ENCODE peak calls at places on chromosomes 2 and 18, in five cellular contexts. F is NCI-H1436 treated with DMSO at 0.1 percent for 48 hours; P is left ventricle myocardium inferior; R is ovary; Q is activated naive CD8-positive, alpha-beta T cell treated with anti-CD3 and anti-CD28 coated beads, Interleukin-2, amount 50 U/mL, for 24 hours. W is an unnamed sample.

GRCh38 chr2:126982935-126983334 is 84.2 kb downstream of the TEX51 start:
- DNase-seq in F (no peak), P (no peak), R (no peak), Q (no peak), W (no peak)

GRCh38 chr2:31694444-31694843 is 113.7 kb upstream of the SRD5A2 start:
- DNase-seq in F (no peak), P (no peak), R (no peak), Q (no peak), W (no peak)

GRCh38 chr2:23649819-23650218 is 264.8 kb downstream of the KLHL29 start:
- DNase-seq in F (no peak), P (no peak), R (no peak), Q (peak), W (no peak)

GRCh38 chr2:39228413-39229209 is 15.2 kb downstream of the CDKL4 start:
- DNase-seq in F (no peak), P (no peak), R (no peak), Q (peak), W (no peak)

GRCh38 chr2:238055841-238056240 is 5.0 kb upstream of the SCLY start:
- DNase-seq in F (no peak), P (no peak), R (no peak), Q (no peak), W (no peak)

GRCh38 chr2:15912203-15912602 is 28.1 kb upstream of the MYCN start:
- DNase-seq in F (no peak), P (peak), R (peak), Q (no peak), W (no peak)

GRCh38 chr18:13560306-13560705 is 166.1 kb downstream of the FAM210A start:
- DNase-seq in F (no peak), P (no peak), R (no peak), Q (no peak), W (no peak)

GRCh38 chr2:195587966-195588365 is 69.1 kb upstream of the SLC39A10 start:
- DNase-seq in F (no peak), P (no peak), R (no peak), Q (no peak), W (no peak)

GRCh38 chr2:60556998-60557955 is 3.8 kb upstream of the BCL11A start:
- DNase-seq in F (no peak), P (no peak), R (no peak), Q (no peak), W (no peak)

GRCh38 chr2:36587556-36587955 is 10.4 kb downstream of the FEZ2 start:
- DNase-seq in F (no peak), P (no peak), R (no peak), Q (no peak), W (no peak)

GRCh38 chr2:202375006-202375610 is 1.0 kb upstream of the BMPR2 start:
- DNase-seq in F (no peak), P (peak), R (peak), Q (peak), W (peak)

GRCh38 chr2:235263205-235264120 is 230.4 kb upstream of the AGAP1 start:
- DNase-seq in F (no peak), P (peak), R (peak), Q (no peak), W (no peak)